ENCODE peak calls at places on chromosome 13, in ten cellular contexts. X is tibial artery; C is activated T-cell treated with anti-CD3 and anti-CD28 coated beads, Interleukin-2, amount 50 U/mL, for 48 hours; W is naive thymus-derived CD8-positive, alpha-beta T cell; S is SK-N-DZ; H is AG10803; G is HepG2; E is stimulated activated CD4-positive, alpha-beta T cell treated with anti-CD3 and anti-CD28 coated beads, Interleukin-2, amount 100 ng/mL, for 24 hours; J is HTR-8/SVneo; B is thoracic aorta. Y is an unnamed sample.
A peak's percentile ranks its signal among the peaks of the same experiment; 100 is the strongest.

GRCh38 chr13:107266657-107267056 is 698.7 kb upstream of the ARGLU1 start:
- DNase-seq in X (no peak), C (no peak), W (no peak), S (no peak), H (no peak), G (no peak), E (no peak), J (no peak), B (no peak), Y (no peak)

GRCh38 chr13:94335786-94336357 is 143.6 kb downstream of the DCT start:
- DNase-seq in X (no peak), C (no peak), W (no peak), S (no peak), H (no peak), G (no peak), E (no peak), J (no peak), B (no peak), Y (no peak)

GRCh38 chr13:28012383-28012782 is 23.9 kb upstream of the URAD start:
- DNase-seq in X (no peak), C (no peak), W (no peak), S (no peak), H (no peak), G (no peak), E (no peak), J (no peak), B (no peak), Y (peak; percentile 59)

GRCh38 chr13:114108141-114108761 is 24.2 kb downstream of the RASA3 start:
- DNase-seq in X (peak; percentile 15), C (peak; percentile 19), W (no peak), S (no peak), H (no peak), G (no peak), E (no peak), J (no peak), B (no peak), Y (no peak)

GRCh38 chr13:52371736-52372247 is 34.2 kb downstream of the THSD1 start:
- DNase-seq in X (no peak), C (no peak), W (no peak), S (no peak), H (peak; percentile 48), G (peak; percentile 66), E (no peak), J (peak; percentile 34), B (no peak), Y (peak; percentile 69)

GRCh38 chr13:91722267-91722884 is 324.0 kb downstream of the GPC5 start:
- DNase-seq in X (no peak), C (no peak), W (peak; percentile 22), S (peak; percentile 29), H (no peak), G (no peak), E (no peak), J (no peak), B (no peak), Y (peak; percentile 36)

GRCh38 chr13:91664036-91664435 is 265.6 kb downstream of the GPC5 start:
- DNase-seq in X (no peak), C (no peak), W (no peak), S (no peak), H (no peak), G (no peak), E (no peak), J (no peak), B (no peak), Y (no peak)

GRCh38 chr13:81686877-81687276 is 1346.0 kb upstream of the SPRY2 start:
- DNase-seq in X (no peak), C (no peak), W (no peak), S (no peak), H (no peak), G (no peak), E (no peak), J (no peak), B (no peak), Y (peak; percentile 47)

GRCh38 chr13:33263976-33264619 is 21.5 kb downstream of the STARD13 start:
- DNase-seq in X (no peak), C (no peak), W (no peak), S (no peak), H (peak; percentile 73), G (no peak), E (no peak), J (no peak), B (no peak), Y (no peak)

GRCh38 chr13:29888306-29888705 is 37.9 kb upstream of the UBL3 start:
- DNase-seq in X (no peak), C (no peak), W (no peak), S (no peak), H (peak; percentile 53), G (no peak), E (no peak), J (no peak), B (no peak), Y (no peak)

GRCh38 chr13:112748947-112749346 is 59.1 kb downstream of the ATP11A start:
- DNase-seq in X (peak; percentile 57), C (no peak), W (no peak), S (no peak), H (peak; percentile 41), G (no peak), E (no peak), J (no peak), B (no peak), Y (no peak)

GRCh38 chr13:86269511-86269910 is 470.3 kb upstream of the SLITRK6 start:
- DNase-seq in X (no peak), C (no peak), W (no peak), S (no peak), H (no peak), G (no peak), E (no peak), J (no peak), B (no peak), Y (no peak)

GRCh38 chr13:26538363-26539317 is 18.8 kb upstream of the WASF3 start:
- DNase-seq in X (peak; percentile 55), C (no peak), W (no peak), S (no peak), H (no peak), G (no peak), E (no peak), J (no peak), B (no peak), Y (no peak)

GRCh38 chr13:78593652-78594494 is 9.5 kb downstream of the POU4F1 start:
- DNase-seq in X (no peak), C (no peak), W (no peak), S (no peak), H (no peak), G (no peak), E (no peak), J (no peak), B (no peak), Y (no peak)

GRCh38 chr13:45705145-45705695 is 3.1 kb downstream of the CBY2 start:
- DNase-seq in X (no peak), C (no peak), W (no peak), S (no peak), H (no peak), G (no peak), E (no peak), J (no peak), B (no peak), Y (no peak)

GRCh38 chr13:21116141-21116540 is 54.8 kb upstream of the LATS2 start:
- DNase-seq in X (no peak), C (no peak), W (no peak), S (no peak), H (no peak), G (no peak), E (no peak), J (no peak), B (no peak), Y (no peak)

GRCh38 chr13:35514801-35515502 is 38.5 kb upstream of the MAB21L1 start:
- DNase-seq in X (no peak), C (no peak), W (no peak), S (peak; percentile 69), H (no peak), G (no peak), E (no peak), J (no peak), B (no peak), Y (no peak)

GRCh38 chr13:112059457-112060317 is 7.3 kb upstream of the SOX1 start:
- DNase-seq in X (no peak), C (no peak), W (no peak), S (peak; percentile 4), H (no peak), G (no peak), E (no peak), J (no peak), B (no peak), Y (no peak)

GRCh38 chr13:64471916-64472315 is 2758.2 kb downstream of the PCDH9 start:
- DNase-seq in X (no peak), C (no peak), W (no peak), S (peak; percentile 32), H (peak; percentile 57), G (peak; percentile 15), E (no peak), J (peak; percentile 17), B (no peak), Y (peak; percentile 72)

GRCh38 chr13:48318014-48318713 is 14.6 kb downstream of the RB1 start:
- DNase-seq in X (no peak), C (peak; percentile 37), W (no peak), S (no peak), H (no peak), G (no peak), E (no peak), J (no peak), B (no peak), Y (no peak)

GRCh38 chr13:44755872-44756271 is 179.7 kb upstream of the TSC22D1 start:
- DNase-seq in X (no peak), C (no peak), W (no peak), S (no peak), H (peak; percentile 56), G (peak; percentile 18), E (no peak), J (no peak), B (no peak), Y (peak; percentile 85)

GRCh38 chr13:73274147-73274546 is 215.3 kb downstream of the KLF5 start:
- DNase-seq in X (no peak), C (no peak), W (no peak), S (no peak), H (peak; percentile 81), G (no peak), E (no peak), J (peak; percentile 1), B (no peak), Y (peak; percentile 11)

GRCh38 chr13:110528911-110529310 is 32.6 kb downstream of the RAB20 start:
- DNase-seq in X (no peak), C (no peak), W (no peak), S (no peak), H (no peak), G (no peak), E (no peak), J (no peak), B (no peak), Y (no peak)

GRCh38 chr13:73096173-73097117 is 37.6 kb downstream of the KLF5 start:
- DNase-seq in X (no peak), C (no peak), W (no peak), S (no peak), H (peak; percentile 3), G (peak; percentile 21), E (no peak), J (no peak), B (no peak), Y (peak; percentile 28)

GRCh38 chr13:47114030-47114429 is 217.2 kb upstream of the HTR2A start:
- DNase-seq in X (no peak), C (no peak), W (no peak), S (no peak), H (peak; percentile 82), G (no peak), E (no peak), J (no peak), B (no peak), Y (peak; percentile 92)

GRCh38 chr13:34391071-34391470 is 551.0 kb upstream of the NBEA start:
- DNase-seq in X (no peak), C (no peak), W (no peak), S (no peak), H (peak; percentile 68), G (no peak), E (no peak), J (peak; percentile 26), B (no peak), Y (peak; percentile 60)

GRCh38 chr13:80341771-80342271 is 895 bp upstream of the SPRY2 start:
- DNase-seq in X (peak; percentile 35), C (no peak), W (no peak), S (peak; percentile 68), H (no peak), G (peak; percentile 49), E (no peak), J (no peak), B (no peak), Y (peak; percentile 67)

GRCh38 chr13:110521296-110521680 is 40.2 kb downstream of the RAB20 start:
- DNase-seq in X (no peak), C (no peak), W (no peak), S (no peak), H (no peak), G (no peak), E (no peak), J (no peak), B (no peak), Y (no peak)

Y was measured in ELR.